ENCODE peak calls at places on chromosomes 7 and 10, in ten cellular contexts. O is T-cell; K is choroid plexus epithelial cell; I is stimulated activated CD8-positive, alpha-beta memory T cell treated with anti-CD3 and anti-CD28 coated beads, Interleukin-12 subunit alpha, Interleukin-12 subunit beta, amount 100 ng/mL, for 4 hours; A is cardiac muscle cell; J is kidney glomerular epithelial cell; W is sigmoid colon; Y is COR-L47; Q is stimulated activated CD4-positive, alpha-beta T cell treated with anti-CD3 and anti-CD28 coated beads, Interleukin-4, amount 100 ng/mL, for 24 hours; H is NCI-H1105. X is an unnamed sample.
A peak's percentile ranks its signal among the peaks of the same experiment; 100 is the strongest.

GRCh38 chr7:144786522-144786921 is 49.3 kb downstream of the TPK1 start:
- DNase-seq in O (no peak), K (peak; percentile 4), I (no peak), A (no peak), J (no peak), W (no peak), Y (no peak), Q (no peak), H (no peak), X (no peak)

GRCh38 chr10:24384954-24385353 is 176.0 kb downstream of the KIAA1217 start:
- DNase-seq in O (no peak), K (peak; percentile 25), I (no peak), A (peak; percentile 41), J (no peak), W (no peak), Y (no peak), Q (no peak), H (no peak), X (no peak)

GRCh38 chr7:158821173-158822021 is 7.9 kb downstream of the ESYT2 start:
- DNase-seq in O (no peak), K (peak; percentile 73), I (no peak), A (peak; percentile 75), J (peak; percentile 31), W (no peak), Y (no peak), Q (no peak), H (no peak), X (no peak)

GRCh38 chr10:14601872-14602725 is 172.6 kb downstream of the FAM107B start:
- DNase-seq in O (peak; percentile 61), K (peak; percentile 86), I (no peak), A (peak; percentile 60), J (peak; percentile 83), W (no peak), Y (no peak), Q (peak; percentile 70), H (no peak), X (no peak)

GRCh38 chr7:13467111-13467547 is 522.3 kb downstream of the ETV1 start:
- DNase-seq in O (no peak), K (no peak), I (no peak), A (no peak), J (no peak), W (no peak), Y (peak; percentile 86), Q (no peak), H (peak; percentile 96), X (no peak)

GRCh38 chr10:33252324-33252723 is 82.1 kb downstream of the NRP1 start:
- DNase-seq in O (no peak), K (no peak), I (no peak), A (no peak), J (no peak), W (no peak), Y (no peak), Q (peak; percentile 14), H (no peak), X (no peak)

GRCh38 chr10:77436257-77436780 is 201.3 kb downstream of the KCNMA1 start:
- DNase-seq in O (no peak), K (no peak), I (no peak), A (peak; percentile 10), J (no peak), W (no peak), Y (no peak), Q (no peak), H (no peak), X (no peak)

GRCh38 chr7:135385209-135385608 is 124.7 kb downstream of the CNOT4 start:
- DNase-seq in O (no peak), K (peak; percentile 89), I (no peak), A (peak; percentile 90), J (peak; percentile 62), W (no peak), Y (peak; percentile 75), Q (no peak), H (peak; percentile 68), X (no peak)

GRCh38 chr7:46257766-46258448 is 336.8 kb upstream of the IGFBP3 start:
- DNase-seq in O (no peak), K (peak; percentile 88), I (no peak), A (peak; percentile 81), J (peak; percentile 64), W (no peak), Y (no peak), Q (no peak), H (peak; percentile 3), X (no peak)

GRCh38 chr10:117112220-117112619 is 25.9 kb downstream of the VAX1 start:
- DNase-seq in O (no peak), K (peak; percentile 20), I (no peak), A (peak; percentile 6), J (no peak), W (no peak), Y (no peak), Q (no peak), H (no peak), X (peak; percentile 18)

GRCh38 chr7:132440126-132440525 is 136.1 kb downstream of the PLXNA4 start:
- DNase-seq in O (no peak), K (no peak), I (no peak), A (no peak), J (no peak), W (no peak), Y (no peak), Q (no peak), H (no peak), X (no peak)

GRCh38 chr10:15420858-15421257 is 49.8 kb upstream of the FAM171A1 start:
- DNase-seq in O (no peak), K (no peak), I (no peak), A (no peak), J (no peak), W (no peak), Y (no peak), Q (no peak), H (no peak), X (no peak)

GRCh38 chr10:125340871-125341270 is 180.5 kb upstream of the CTBP2 start:
- DNase-seq in O (no peak), K (peak; percentile 58), I (no peak), A (peak; percentile 6), J (no peak), W (no peak), Y (no peak), Q (no peak), H (no peak), X (no peak)

GRCh38 chr7:49398730-49399129 is 374.7 kb upstream of the VWC2 start:
- DNase-seq in O (no peak), K (no peak), I (no peak), A (peak; percentile 28), J (peak; percentile 1), W (no peak), Y (no peak), Q (no peak), H (no peak), X (no peak)

GRCh38 chr7:118186491-118186890 is 2.5 kb downstream of the LSM8 start:
- DNase-seq in O (no peak), K (no peak), I (no peak), A (no peak), J (no peak), W (no peak), Y (no peak), Q (no peak), H (no peak), X (no peak)

GRCh38 chr10:129163536-129163935 is 303.5 kb upstream of the MGMT start:
- DNase-seq in O (no peak), K (no peak), I (no peak), A (no peak), J (no peak), W (no peak), Y (no peak), Q (no peak), H (no peak), X (no peak)

GRCh38 chr7:50315739-50316671 is 11.5 kb downstream of the IKZF1 start:
- DNase-seq in O (no peak), K (no peak), I (no peak), A (no peak), J (no peak), W (no peak), Y (no peak), Q (no peak), H (no peak), X (no peak)

GRCh38 chr10:22927661-22928403 is at the start of gene ARMC3:
- DNase-seq in O (peak; percentile 74), K (peak; percentile 49), I (peak; percentile 52), A (peak; percentile 74), J (peak; percentile 60), W (peak; percentile 65), Y (peak; percentile 10), Q (peak; percentile 64), H (peak; percentile 65), X (peak; percentile 2)

GRCh38 chr10:116538461-116538860 is 7.3 kb upstream of the PNLIP start:
- DNase-seq in O (no peak), K (peak; percentile 12), I (no peak), A (no peak), J (peak; percentile 83), W (no peak), Y (no peak), Q (no peak), H (no peak), X (no peak)

GRCh38 chr10:107264742-107265141 is 100.2 kb upstream of the SORCS1 start:
- DNase-seq in O (no peak), K (no peak), I (no peak), A (no peak), J (no peak), W (no peak), Y (no peak), Q (no peak), H (no peak), X (no peak)

GRCh38 chr7:74185636-74186035 is 11.5 kb downstream of the EIF4H start:
- DNase-seq in O (no peak), K (no peak), I (no peak), A (peak; percentile 35), J (no peak), W (no peak), Y (no peak), Q (no peak), H (no peak), X (no peak)

GRCh38 chr7:158394936-158395335 is 192.7 kb downstream of the PTPRN2 start:
- DNase-seq in O (no peak), K (peak; percentile 16), I (no peak), A (no peak), J (no peak), W (no peak), Y (peak; percentile 21), Q (peak; percentile 35), H (no peak), X (peak; percentile 78)

GRCh38 chr10:77518910-77519274 is 118.7 kb downstream of the KCNMA1 start:
- DNase-seq in O (no peak), K (no peak), I (no peak), A (no peak), J (no peak), W (no peak), Y (no peak), Q (no peak), H (no peak), X (no peak)

GRCh38 chr7:128801008-128801407 is 9.2 kb downstream of the CCDC136 start:
- DNase-seq in O (no peak), K (no peak), I (no peak), A (no peak), J (no peak), W (no peak), Y (no peak), Q (no peak), H (no peak), X (no peak)

GRCh38 chr7:20035279-20035875 is 181.8 kb downstream of the MACC1 start:
- DNase-seq in O (no peak), K (no peak), I (no peak), A (no peak), J (no peak), W (no peak), Y (no peak), Q (no peak), H (no peak), X (no peak)

GRCh38 chr10:103504181-103504783 is 10.8 kb downstream of the NEURL1 start:
- DNase-seq in O (peak; percentile 19), K (peak; percentile 99), I (no peak), A (peak; percentile 97), J (peak; percentile 97), W (no peak), Y (no peak), Q (peak; percentile 53), H (no peak), X (no peak)

GRCh38 chr7:120951826-120952225 is 1.2 kb downstream of the ING3 start:
- DNase-seq in O (no peak), K (no peak), I (no peak), A (no peak), J (no peak), W (no peak), Y (no peak), Q (no peak), H (no peak), X (no peak)

GRCh38 chr7:105011771-105012502 is 2.1 kb upstream of the KMT2E start:
- DNase-seq in O (no peak), K (no peak), I (no peak), A (no peak), J (no peak), W (peak; percentile 75), Y (no peak), Q (peak; percentile 37), H (no peak), X (peak; percentile 40)

X was measured in NCI-H526.